ENCODE peak calls at places on chromosomes 11 and 22, in six cellular contexts. One of them, this sample, is unnamed.

GRCh38 chr11:130858215-130858614 is 58.1 kb downstream of the SNX19 start:
- DNase-seq in stomach: no peak
- DNase-seq in Caki2: no peak
- DNase-seq in AG09319: no peak
- DNase-seq in neural progenitor cell: no peak
- DNase-seq in EL: no peak
- DNase-seq in this sample: no peak

GRCh38 chr22:31241936-31242335 is 29.8 kb downstream of the LIMK2 start:
- DNase-seq in stomach: no peak
- DNase-seq in Caki2: peak; percentile 47
- DNase-seq in AG09319: no peak
- DNase-seq in neural progenitor cell: no peak
- DNase-seq in EL: peak; percentile 63
- DNase-seq in this sample: peak; percentile 79

GRCh38 chr22:19233189-19233661 is 54.7 kb upstream of the SLC25A1 start:
- DNase-seq in stomach: no peak
- DNase-seq in Caki2: no peak
- DNase-seq in AG09319: no peak
- DNase-seq in neural progenitor cell: no peak
- DNase-seq in EL: no peak
- DNase-seq in this sample: no peak

GRCh38 chr22:37343343-37343742 is 61.0 kb downstream of the CYTH4 start:
- DNase-seq in stomach: no peak
- DNase-seq in Caki2: no peak
- DNase-seq in AG09319: no peak
- DNase-seq in neural progenitor cell: no peak
- DNase-seq in EL: no peak
- DNase-seq in this sample: no peak

GRCh38 chr22:46754110-46754799 is 8.2 kb upstream of the TBC1D22A start:
- DNase-seq in stomach: peak; percentile 94
- DNase-seq in Caki2: peak; percentile 98
- DNase-seq in AG09319: peak; percentile 92
- DNase-seq in neural progenitor cell: no peak
- DNase-seq in EL: peak; percentile 99
- DNase-seq in this sample: peak; percentile 98

GRCh38 chr22:40289991-40290459 is 56.3 kb upstream of the ADSL start:
- DNase-seq in stomach: peak; percentile 33
- DNase-seq in Caki2: no peak
- DNase-seq in AG09319: no peak
- DNase-seq in neural progenitor cell: no peak
- DNase-seq in EL: no peak
- DNase-seq in this sample: no peak

GRCh38 chr22:46357186-46357500 is 21.6 kb downstream of the TRMU start:
- DNase-seq in stomach: no peak
- DNase-seq in Caki2: no peak
- DNase-seq in AG09319: no peak
- DNase-seq in neural progenitor cell: no peak
- DNase-seq in EL: no peak
- DNase-seq in this sample: no peak

GRCh38 chr22:30985561-30986208 is 16.6 kb downstream of the TUG1 start:
- DNase-seq in stomach: no peak
- DNase-seq in Caki2: no peak
- DNase-seq in AG09319: no peak
- DNase-seq in neural progenitor cell: no peak
- DNase-seq in EL: no peak
- DNase-seq in this sample: no peak

GRCh38 chr11:17496406-17496805 is 19.8 kb upstream of the ABCC8 start:
- DNase-seq in stomach: no peak
- DNase-seq in Caki2: no peak
- DNase-seq in AG09319: no peak
- DNase-seq in neural progenitor cell: no peak
- DNase-seq in EL: no peak
- DNase-seq in this sample: no peak

GRCh38 chr11:15216678-15217077 is 102.0 kb downstream of the INSC start:
- DNase-seq in stomach: no peak
- DNase-seq in Caki2: no peak
- DNase-seq in AG09319: no peak
- DNase-seq in neural progenitor cell: no peak
- DNase-seq in EL: no peak
- DNase-seq in this sample: no peak

GRCh38 chr11:84780689-84781293 is 846.4 kb downstream of the DLG2 start:
- DNase-seq in stomach: no peak
- DNase-seq in Caki2: peak; percentile 21
- DNase-seq in AG09319: no peak
- DNase-seq in neural progenitor cell: peak; percentile 34
- DNase-seq in EL: peak; percentile 16
- DNase-seq in this sample: peak; percentile 2

GRCh38 chr11:12509371-12509770 is 132.0 kb downstream of the PARVA start:
- DNase-seq in stomach: no peak
- DNase-seq in Caki2: no peak
- DNase-seq in AG09319: no peak
- DNase-seq in neural progenitor cell: no peak
- DNase-seq in EL: no peak
- DNase-seq in this sample: no peak

GRCh38 chr22:49561338-49561737 is 266.3 kb downstream of the BRD1 start:
- DNase-seq in stomach: peak; percentile 3
- DNase-seq in Caki2: no peak
- DNase-seq in AG09319: no peak
- DNase-seq in neural progenitor cell: no peak
- DNase-seq in EL: no peak
- DNase-seq in this sample: no peak

GRCh38 chr22:34414467-34415440 is 494.5 kb upstream of the LARGE1 start:
- DNase-seq in stomach: no peak
- DNase-seq in Caki2: peak; percentile 63
- DNase-seq in AG09319: no peak
- DNase-seq in neural progenitor cell: peak; percentile 95
- DNase-seq in EL: peak; percentile 15
- DNase-seq in this sample: no peak

GRCh38 chr22:46528121-46528610 is 9.3 kb downstream of the CELSR1 start:
- DNase-seq in stomach: no peak
- DNase-seq in Caki2: peak; percentile 98
- DNase-seq in AG09319: no peak
- DNase-seq in neural progenitor cell: no peak
- DNase-seq in EL: peak; percentile 48
- DNase-seq in this sample: no peak

GRCh38 chr11:76768091-76769047 is 14.8 kb upstream of the TSKU start:
- DNase-seq in stomach: peak; percentile 62
- DNase-seq in Caki2: no peak
- DNase-seq in AG09319: no peak
- DNase-seq in neural progenitor cell: no peak
- DNase-seq in EL: peak; percentile 26
- DNase-seq in this sample: no peak

GRCh38 chr11:50333861-50334260 is 301.2 kb downstream of the OR4C45 start:
- DNase-seq in stomach: no peak
- DNase-seq in Caki2: no peak
- DNase-seq in AG09319: no peak
- DNase-seq in neural progenitor cell: no peak
- DNase-seq in EL: no peak
- DNase-seq in this sample: no peak

GRCh38 chr11:109971184-109971523 is 122.0 kb upstream of the ZC3H12C start:
- DNase-seq in stomach: no peak
- DNase-seq in Caki2: no peak
- DNase-seq in AG09319: no peak
- DNase-seq in neural progenitor cell: peak; percentile 12
- DNase-seq in EL: peak; percentile 79
- DNase-seq in this sample: peak; percentile 30

GRCh38 chr11:129377739-129378138 is 2.1 kb downstream of the BARX2 start:
- DNase-seq in stomach: no peak
- DNase-seq in Caki2: no peak
- DNase-seq in AG09319: no peak
- DNase-seq in neural progenitor cell: no peak
- DNase-seq in EL: no peak
- DNase-seq in this sample: no peak

GRCh38 chr11:102760355-102761035 is 19.9 kb downstream of the MMP10 start:
- DNase-seq in stomach: no peak
- DNase-seq in Caki2: peak; percentile 18
- DNase-seq in AG09319: peak; percentile 85
- DNase-seq in neural progenitor cell: no peak
- DNase-seq in EL: peak; percentile 93
- DNase-seq in this sample: peak; percentile 60

GRCh38 chr11:96338910-96339703 is 3.9 kb downstream of the MAML2 start:
- DNase-seq in stomach: no peak
- DNase-seq in Caki2: no peak
- DNase-seq in AG09319: no peak
- DNase-seq in neural progenitor cell: no peak
- DNase-seq in EL: peak; percentile 69
- DNase-seq in this sample: no peak

GRCh38 chr11:75534291-75535038 is 8.7 kb upstream of the GDPD5 start:
- DNase-seq in stomach: peak; percentile 60
- DNase-seq in Caki2: peak; percentile 16
- DNase-seq in AG09319: no peak
- DNase-seq in neural progenitor cell: no peak
- DNase-seq in EL: no peak
- DNase-seq in this sample: no peak

GRCh38 chr22:45888221-45889092 is 88.5 kb downstream of the WNT7B start:
- DNase-seq in stomach: no peak
- DNase-seq in Caki2: no peak
- DNase-seq in AG09319: no peak
- DNase-seq in neural progenitor cell: no peak
- DNase-seq in EL: no peak
- DNase-seq in this sample: no peak

GRCh38 chr11:104408630-104409029 is 244.7 kb upstream of the PDGFD start:
- DNase-seq in stomach: no peak
- DNase-seq in Caki2: no peak
- DNase-seq in AG09319: no peak
- DNase-seq in neural progenitor cell: no peak
- DNase-seq in EL: no peak
- DNase-seq in this sample: no peak